ENCODE peak calls at places on chromosomes 2 and 18, in five cellular contexts. Y is GM10248; C is tibial artery; B is CD4-positive, alpha-beta T cell; T is fibroblast of lung. E is an unnamed sample.

GRCh38 chr2:101587251-101587650 is 110.3 kb upstream of the MAP4K4 start:
- DNase-seq in Y (no peak), C (no peak), B (no peak), T (no peak), E (no peak)

GRCh38 chr18:45006934-45007333 is 326.2 kb downstream of the SETBP1 start:
- DNase-seq in Y (no peak), C (no peak), B (no peak), T (peak), E (no peak)

GRCh38 chr18:59148192-59148591 is 8.5 kb downstream of the SEC11C start:
- DNase-seq in Y (no peak), C (no peak), B (no peak), T (no peak), E (no peak)

GRCh38 chr2:51723716-51724115 is 691.8 kb upstream of the NRXN1 start:
- DNase-seq in Y (no peak), C (no peak), B (no peak), T (peak), E (no peak)

GRCh38 chr2:224910535-224910934 is 131.7 kb downstream of the DOCK10 start:
- DNase-seq in Y (no peak), C (no peak), B (no peak), T (peak), E (no peak)

GRCh38 chr2:24617431-24617830 is 126.4 kb downstream of the NCOA1 start:
- DNase-seq in Y (no peak), C (no peak), B (no peak), T (peak), E (no peak)

GRCh38 chr18:61669320-61669719 is 223.5 kb downstream of the RNF152 start:
- DNase-seq in Y (no peak), C (no peak), B (no peak), T (peak), E (no peak)

GRCh38 chr2:217824223-217824622 is 178.6 kb downstream of the TNS1 start:
- DNase-seq in Y (no peak), C (no peak), B (no peak), T (no peak), E (no peak)

GRCh38 chr2:224217962-224218347 is 178.9 kb upstream of the SERPINE2 start:
- DNase-seq in Y (no peak), C (no peak), B (no peak), T (peak), E (no peak)

GRCh38 chr18:9722691-9723090 is 14.6 kb downstream of the RAB31 start:
- DNase-seq in Y (no peak), C (no peak), B (no peak), T (no peak), E (no peak)
- TF ChIP-seq CTCF in Y (peak), C (no peak), B (no peak), T (no peak), E (no peak)

DNA sequence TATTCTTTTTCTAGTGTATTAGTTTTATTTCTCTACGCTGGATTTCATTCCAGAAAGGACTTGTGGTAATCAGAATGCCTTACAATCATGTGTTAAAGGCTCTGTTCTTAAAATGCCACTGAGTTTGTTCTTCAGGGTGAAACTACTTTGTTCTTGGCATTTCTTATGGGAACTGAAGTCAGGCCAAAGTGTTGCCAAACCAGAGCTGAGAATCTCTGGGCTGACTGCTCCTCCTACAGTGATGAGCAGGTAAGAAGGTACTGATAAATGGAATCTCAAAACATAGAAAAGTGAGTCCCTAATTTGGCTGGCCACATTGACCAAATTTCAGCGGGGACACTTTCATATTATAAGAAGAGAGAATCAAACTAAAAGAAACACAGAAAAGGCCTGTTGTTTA is 55.1 kb upstream of the ZNF397 start:
- DNase-seq in Y (no peak), C (no peak), B (no peak), T (no peak), E (no peak)
- TF ChIP-seq CTCF in Y (peak), C (no peak), B (no peak), T (no peak), E (no peak)

GRCh38 chr18:49238433-49239042 is 221.9 kb downstream of the DYM start:
- DNase-seq in Y (no peak), C (no peak), B (no peak), T (peak), E (no peak)
- TF ChIP-seq CTCF in Y (no peak), C (peak), B (peak), T (peak), E (no peak)

GRCh38 chr2:112048236-112048592 is 6.9 kb upstream of the TMEM87B start:
- DNase-seq in Y (no peak), C (no peak), B (no peak), T (no peak), E (no peak)

GRCh38 chr2:112045446-112046014 is 9.5 kb upstream of the TMEM87B start:
- DNase-seq in Y (no peak), C (no peak), B (no peak), T (no peak), E (no peak)

GRCh38 chr2:112050311-112050710 is 4.8 kb upstream of the TMEM87B start:
- DNase-seq in Y (no peak), C (no peak), B (no peak), T (no peak), E (no peak)

GRCh38 chr2:112047537-112048235 is 7.4 kb upstream of the TMEM87B start:
- DNase-seq in Y (no peak), C (no peak), B (no peak), T (no peak), E (no peak)

DNA sequence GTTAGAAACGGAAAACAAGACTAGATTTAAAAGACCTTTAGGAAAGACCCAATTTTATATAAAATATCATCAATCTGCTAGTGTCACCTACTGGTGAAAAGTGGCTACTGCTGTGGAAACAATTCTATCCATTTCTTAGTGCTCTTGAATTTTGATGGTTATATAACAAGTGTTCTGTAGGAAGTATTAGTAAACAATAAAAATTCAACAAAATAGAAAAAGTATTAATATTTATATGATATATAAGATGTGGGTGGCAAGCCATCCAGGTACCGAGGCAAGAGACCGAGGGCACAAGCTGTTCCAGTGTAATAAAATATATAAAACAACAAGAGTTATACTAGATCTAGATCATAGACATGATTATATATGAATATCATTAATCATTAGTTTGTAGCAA is 6.2 kb upstream of the TMEM87B start:
- DNase-seq in Y (peak), C (no peak), B (no peak), T (peak), E (no peak)
- TF ChIP-seq CTCF in Y (peak), C (peak), B (peak), T (peak), E (no peak)

GRCh38 chr2:83967854-83968253 is 491.2 kb downstream of the SUCLG1 start:
- DNase-seq in Y (no peak), C (no peak), B (no peak), T (no peak), E (no peak)
- TF ChIP-seq CTCF in Y (no peak), C (no peak), B (no peak), T (no peak), E (no peak)

GRCh38 chr2:163200726-163201125 is 362.2 kb upstream of the KCNH7 start:
- DNase-seq in Y (no peak), C (no peak), B (no peak), T (no peak), E (no peak)

GRCh38 chr2:163198007-163198406 is 359.4 kb upstream of the KCNH7 start:
- DNase-seq in Y (no peak), C (no peak), B (no peak), T (no peak), E (no peak)

DNA sequence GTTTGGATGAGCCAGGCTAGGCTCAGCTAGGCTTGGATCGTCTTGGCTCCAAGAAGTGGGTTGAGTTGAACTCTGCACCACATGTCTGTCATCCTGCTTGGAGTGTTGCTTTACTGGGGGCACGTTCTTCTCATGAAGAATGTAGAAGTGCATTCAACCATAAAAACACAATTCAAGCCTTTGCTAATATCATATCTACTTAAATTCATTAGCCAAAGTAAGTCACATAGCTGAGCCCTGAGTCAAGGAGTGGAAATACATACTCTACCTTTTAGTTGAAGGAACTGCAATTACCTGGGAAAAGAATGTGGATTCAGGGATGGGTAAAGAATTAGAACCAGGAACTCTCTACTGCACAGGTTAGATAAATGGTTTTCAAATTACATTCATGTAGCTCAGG is 360.4 kb upstream of the KCNH7 start:
- DNase-seq in Y (no peak), C (no peak), B (no peak), T (peak), E (no peak)
- TF ChIP-seq CTCF in Y (no peak), C (no peak), B (no peak), T (no peak), E (no peak)

GRCh38 chr2:143434445-143434844 is 305.2 kb downstream of the ARHGAP15 start:
- DNase-seq in Y (no peak), C (no peak), B (no peak), T (no peak), E (no peak)

GRCh38 chr2:143431316-143431715 is 302.1 kb downstream of the ARHGAP15 start:
- DNase-seq in Y (no peak), C (no peak), B (no peak), T (peak), E (no peak)

GRCh38 chr2:143435112-143435511 is 305.9 kb downstream of the ARHGAP15 start:
- DNase-seq in Y (no peak), C (no peak), B (no peak), T (no peak), E (no peak)

GRCh38 chr2:143433840-143434239 is 304.6 kb downstream of the ARHGAP15 start:
- DNase-seq in Y (no peak), C (no peak), B (no peak), T (no peak), E (no peak)

GRCh38 chr2:143433158-143433557 is 303.9 kb downstream of the ARHGAP15 start:
- DNase-seq in Y (no peak), C (no peak), B (no peak), T (no peak), E (no peak)
- TF ChIP-seq CTCF in Y (no peak), C (peak), B (no peak), T (no peak), E (no peak)

GRCh38 chr2:126482582-126483464 is 173.1 kb upstream of the GYPC start:
- DNase-seq in Y (peak), C (no peak), B (no peak), T (no peak), E (no peak)
- TF ChIP-seq CTCF in Y (no peak), C (no peak), B (no peak), T (no peak), E (no peak)

E was measured in omental fat pad.